ENCODE peak calls at places on chromosomes 6 and 20, in four cellular contexts. W is nucleus accumbens; R is activated CD8-positive, alpha-beta memory T cell treated with anti-CD3 and anti-CD28 coated beads, Interleukin-2, amount 50 U/mL, for 48 hours; L is BJ. Z is an unnamed sample.

GRCh38 chr6:26657268-26657667 is 2.3 kb downstream of the ZNF322 start:
- DNase-seq in R (no peak), L (no peak), W (no peak), Z (no peak)

GRCh38 chr6:64505312-64505711 is 869.7 kb downstream of the PHF3 start:
- DNase-seq in L (no peak), W (no peak), R (no peak), Z (no peak)

GRCh38 chr6:42569102-42570028 is 5.5 kb downstream of the UBR2 start:
- DNase-seq in L (peak; percentile 81), W (no peak), R (no peak), Z (no peak)

GRCh38 chr6:13480631-13481501 is 6.5 kb downstream of the GFOD1 start:
- DNase-seq in W (no peak), R (no peak), L (no peak), Z (no peak)

GRCh38 chr6:150249261-150249660 is 106.4 kb downstream of the PPP1R14C start:
- DNase-seq in R (no peak), L (peak; percentile 68), W (no peak), Z (no peak)

GRCh38 chr6:166997768-166998255 is 1.4 kb upstream of the CEP43 start:
- DNase-seq in L (peak; percentile 21), W (peak; percentile 5), R (peak; percentile 76), Z (no peak)

GRCh38 chr6:34866509-34866908 is 21.3 kb downstream of the TAF11 start:
- DNase-seq in W (no peak), R (no peak), L (no peak), Z (no peak)

GRCh38 chr6:167495506-167496391 is 170.9 kb downstream of the TTLL2 start:
- DNase-seq in R (no peak), L (no peak), W (peak; percentile 73), Z (peak; percentile 78)

GRCh38 chr20:25750765-25751696 is 54.4 kb upstream of the ZNF337 start:
- DNase-seq in W (peak; percentile 7), L (no peak), R (peak; percentile 71), Z (no peak)

GRCh38 chr20:14729390-14729789 is 392.0 kb upstream of the FLRT3 start:
- DNase-seq in R (no peak), L (no peak), W (no peak), Z (no peak)

GRCh38 chr20:41340327-41341055 is at the start of gene LPIN3:
- DNase-seq in W (peak; percentile 30), R (peak; percentile 81), L (peak; percentile 51), Z (peak; percentile 3)

GRCh38 chr20:12287575-12287974 is 369.9 kb downstream of the BTBD3 start:
- DNase-seq in L (no peak), W (no peak), R (no peak), Z (no peak)

GRCh38 chr6:28206527-28207243 is 18.4 kb upstream of the ZSCAN9 start:
- DNase-seq in W (no peak), L (no peak), R (no peak), Z (no peak)

GRCh38 chr20:4082406-4083102 is 67.2 kb upstream of the RNF24 start:
- DNase-seq in R (peak; percentile 71), W (no peak), L (no peak), Z (no peak)

GRCh38 chr6:42137192-42137753 is 5.1 kb downstream of the C6orf132 start:
- DNase-seq in R (no peak), W (no peak), L (no peak), Z (no peak)

GRCh38 chr6:112372213-112372806 is 25.2 kb downstream of the RFPL4B start:
- DNase-seq in R (no peak), W (no peak), L (no peak), Z (no peak)

GRCh38 chr6:113371106-113371505 is 486.0 kb upstream of the MARCKS start:
- DNase-seq in W (no peak), L (no peak), R (no peak), Z (no peak)

GRCh38 chr6:4599924-4600323 is 176.3 kb upstream of the CDYL start:
- DNase-seq in R (no peak), L (no peak), W (no peak), Z (no peak)

GRCh38 chr6:17877196-17877889 is 110.1 kb downstream of the KIF13A start:
- DNase-seq in W (no peak), L (no peak), R (no peak), Z (no peak)

GRCh38 chr6:105432797-105433196 is 29.9 kb upstream of the PREP start:
- DNase-seq in R (no peak), L (peak; percentile 76), W (no peak), Z (no peak)

GRCh38 chr20:889110-889509 is 27.0 kb downstream of the ANGPT4 start:
- DNase-seq in L (no peak), W (no peak), R (no peak), Z (no peak)

GRCh38 chr6:26311385-26312095 is 53.5 kb upstream of the BTN3A2 start:
- DNase-seq in W (peak; percentile 27), R (peak; percentile 80), L (no peak), Z (peak; percentile 43)

GRCh38 chr6:168201383-168201782 is 118.2 kb downstream of the DACT2 start:
- DNase-seq in W (no peak), R (no peak), L (no peak), Z (no peak)

GRCh38 chr6:133837801-133838349 is 51.0 kb upstream of the TCF21 start:
- DNase-seq in R (peak; percentile 85), L (no peak), W (no peak), Z (no peak)

GRCh38 chr6:169958510-169958909 is 207.1 kb downstream of the ERMARD start:
- DNase-seq in W (no peak), R (peak; percentile 38), L (no peak), Z (no peak)

Z was measured in hippocampal formation.